ENCODE peak calls at places on chromosomes 6 and 20, in five cellular contexts. One of them, this sample, is unnamed.

GRCh38 chr6:131134220-131134831 is 941 bp upstream of the AKAP7 start:
- DNase-seq in neuronal stem cell: no peak
- DNase-seq in H1: no peak
- DNase-seq in trophoblast cell: no peak
- DNase-seq in mesenchymal stem cell: no peak
- DNase-seq in this sample: no peak

GRCh38 chr20:13464702-13465101 is 174.0 kb downstream of the TASP1 start:
- DNase-seq in neuronal stem cell: no peak
- DNase-seq in H1: no peak
- DNase-seq in trophoblast cell: no peak
- DNase-seq in mesenchymal stem cell: peak; percentile 73
- DNase-seq in this sample: no peak

GRCh38 chr6:92922216-92922806 is 497.0 kb downstream of the EPHA7 start:
- DNase-seq in neuronal stem cell: no peak
- DNase-seq in H1: no peak
- DNase-seq in trophoblast cell: peak; percentile 3
- DNase-seq in mesenchymal stem cell: no peak
- DNase-seq in this sample: no peak

GRCh38 chr20:37511605-37512275 is 9.3 kb upstream of the NNAT start:
- DNase-seq in neuronal stem cell: no peak
- DNase-seq in H1: no peak
- DNase-seq in trophoblast cell: no peak
- DNase-seq in mesenchymal stem cell: peak; percentile 29
- DNase-seq in this sample: no peak

GRCh38 chr6:56902551-56903464 is 52.1 kb upstream of the BEND6 start:
- DNase-seq in neuronal stem cell: peak; percentile 14
- DNase-seq in H1: no peak
- DNase-seq in trophoblast cell: no peak
- DNase-seq in mesenchymal stem cell: peak; percentile 46
- DNase-seq in this sample: no peak

GRCh38 chr6:137872071-137872470 is 5.0 kb downstream of the TNFAIP3 start:
- DNase-seq in neuronal stem cell: no peak
- DNase-seq in H1: no peak
- DNase-seq in trophoblast cell: no peak
- DNase-seq in mesenchymal stem cell: no peak
- DNase-seq in this sample: no peak

GRCh38 chr20:33909331-33909921 is 84.3 kb upstream of the RALY start:
- DNase-seq in neuronal stem cell: no peak
- DNase-seq in H1: no peak
- DNase-seq in trophoblast cell: peak; percentile 81
- DNase-seq in mesenchymal stem cell: peak; percentile 75
- DNase-seq in this sample: no peak

GRCh38 chr6:108699290-108700041 is 138.7 kb downstream of the FOXO3 start:
- DNase-seq in neuronal stem cell: no peak
- DNase-seq in H1: no peak
- DNase-seq in trophoblast cell: no peak
- DNase-seq in mesenchymal stem cell: no peak
- DNase-seq in this sample: no peak

GRCh38 chr6:2739335-2739734 is 11.4 kb downstream of the MYLK4 start:
- DNase-seq in neuronal stem cell: no peak
- DNase-seq in H1: no peak
- DNase-seq in trophoblast cell: no peak
- DNase-seq in mesenchymal stem cell: peak; percentile 94
- DNase-seq in this sample: no peak

GRCh38 chr20:48839083-48839482 is 11.3 kb upstream of the PREX1 start:
- DNase-seq in neuronal stem cell: no peak
- DNase-seq in H1: no peak
- DNase-seq in trophoblast cell: no peak
- DNase-seq in mesenchymal stem cell: no peak
- DNase-seq in this sample: no peak
- H2AFZ ChIP-seq in neuronal stem cell: no peak overlapping the region
- H2AFZ ChIP-seq in H1: no peak overlapping the region
- H2AFZ ChIP-seq in trophoblast cell: no peak overlapping the region
- H2AFZ ChIP-seq in mesenchymal stem cell: no peak overlapping the region
- H2AFZ ChIP-seq in this sample: no peak overlapping the region

DNA sequence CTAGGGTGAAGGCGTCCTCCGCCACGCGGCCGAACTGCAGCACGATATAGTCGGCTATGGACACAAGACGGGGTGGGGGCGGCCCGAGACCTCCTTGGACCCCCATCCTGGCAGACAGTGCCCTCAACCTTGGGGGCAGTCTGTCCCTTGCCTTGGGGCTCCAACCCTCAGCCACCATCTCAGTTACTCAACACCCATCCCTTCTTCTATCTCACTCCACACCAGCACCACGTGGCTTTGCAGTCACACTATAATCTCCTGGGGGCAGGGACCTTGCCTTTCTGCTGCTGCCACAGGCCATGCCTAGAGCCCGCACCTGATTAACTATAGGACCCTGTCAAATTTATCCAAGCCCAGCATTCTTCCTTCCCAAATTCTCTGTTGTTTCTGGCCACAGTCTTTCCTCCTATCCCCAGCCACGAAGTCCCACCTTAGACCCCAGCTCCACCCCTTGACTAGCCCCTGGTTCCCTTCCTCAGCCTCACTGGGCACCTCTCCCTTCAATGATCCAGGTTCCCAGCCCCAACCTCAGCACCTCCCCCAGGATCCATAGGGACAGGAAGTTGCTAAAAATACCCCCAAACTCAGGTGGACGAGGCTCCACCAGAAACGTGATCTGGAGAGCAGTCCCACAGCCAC is 1.6 kb upstream of the TEAD3 start:
- DNase-seq in neuronal stem cell: no peak
- DNase-seq in H1: no peak
- DNase-seq in trophoblast cell: no peak
- DNase-seq in mesenchymal stem cell: no peak
- DNase-seq in this sample: no peak
- H4K91ac ChIP-seq in neuronal stem cell: no peak overlapping the region
- H4K91ac ChIP-seq in H1: peak overlapping the region; percentile 49
- H4K91ac ChIP-seq in trophoblast cell: peak overlapping the region; percentile 97
- H4K91ac ChIP-seq in mesenchymal stem cell: peak overlapping the region; percentile 97
- H4K91ac ChIP-seq in this sample: no peak overlapping the region

DNA sequence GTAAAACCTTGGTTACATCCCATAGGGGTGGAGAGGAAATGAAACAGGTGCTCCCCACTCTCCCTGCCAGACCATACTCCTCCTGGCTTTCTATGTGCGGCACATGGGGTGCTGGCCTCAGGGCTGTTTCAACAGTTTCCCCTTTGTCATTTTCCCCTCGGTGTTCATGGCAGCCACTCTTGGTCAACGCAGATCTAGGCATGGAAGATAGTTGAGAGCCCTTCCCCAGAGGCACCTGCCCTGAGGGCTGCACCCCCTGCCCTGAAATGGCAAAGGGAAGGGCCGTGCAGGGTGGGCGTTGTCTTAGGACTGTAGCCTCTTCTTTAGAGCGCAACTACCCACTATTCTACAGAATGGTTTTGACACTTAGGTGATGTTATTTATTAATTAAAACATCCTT is 4.4 kb downstream of the CST1 start:
- DNase-seq in neuronal stem cell: no peak
- DNase-seq in H1: no peak
- DNase-seq in trophoblast cell: no peak
- DNase-seq in mesenchymal stem cell: no peak
- DNase-seq in this sample: no peak
- H2BK12ac ChIP-seq in neuronal stem cell: no peak overlapping the region
- H2BK12ac ChIP-seq in H1: no peak overlapping the region
- H2BK12ac ChIP-seq in trophoblast cell: no peak overlapping the region
- H2BK12ac ChIP-seq in mesenchymal stem cell: no peak overlapping the region
- H2BK12ac ChIP-seq in this sample: no peak overlapping the region

GRCh38 chr20:56817780-56818675 is 188.9 kb downstream of the TFAP2C start:
- DNase-seq in neuronal stem cell: no peak
- DNase-seq in H1: no peak
- DNase-seq in trophoblast cell: no peak
- DNase-seq in mesenchymal stem cell: no peak
- DNase-seq in this sample: no peak
- H2AFZ ChIP-seq in neuronal stem cell: no peak overlapping the region
- H2AFZ ChIP-seq in H1: no peak overlapping the region
- H2AFZ ChIP-seq in trophoblast cell: no peak overlapping the region
- H2AFZ ChIP-seq in mesenchymal stem cell: no peak overlapping the region
- H2AFZ ChIP-seq in this sample: no peak overlapping the region

DNA sequence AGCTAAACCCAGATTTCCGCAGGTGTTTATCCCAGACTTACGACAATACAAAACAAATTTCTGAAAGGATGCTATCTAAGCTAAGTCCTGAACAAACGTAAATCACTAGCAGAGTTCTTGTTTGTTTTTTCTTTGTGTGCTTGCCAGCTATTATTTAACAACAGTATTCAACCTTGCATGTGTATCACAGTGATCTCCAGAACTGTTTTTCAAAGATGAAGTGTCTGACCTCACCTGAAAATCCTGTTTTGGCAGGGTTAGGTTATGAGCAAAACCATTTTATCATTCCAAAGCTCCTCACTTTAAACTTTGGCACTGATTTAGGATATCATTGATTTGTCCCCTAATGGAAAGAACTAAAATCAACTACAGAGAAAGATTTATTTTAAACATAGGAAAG is 20.6 kb upstream of the BMP5 start:
- DNase-seq in neuronal stem cell: no peak
- DNase-seq in H1: no peak
- DNase-seq in trophoblast cell: no peak
- DNase-seq in mesenchymal stem cell: no peak
- DNase-seq in this sample: no peak
- H4K91ac ChIP-seq in neuronal stem cell: no peak overlapping the region
- H4K91ac ChIP-seq in H1: no peak overlapping the region
- H4K91ac ChIP-seq in trophoblast cell: no peak overlapping the region
- H4K91ac ChIP-seq in mesenchymal stem cell: no peak overlapping the region
- H4K91ac ChIP-seq in this sample: no peak overlapping the region

DNA sequence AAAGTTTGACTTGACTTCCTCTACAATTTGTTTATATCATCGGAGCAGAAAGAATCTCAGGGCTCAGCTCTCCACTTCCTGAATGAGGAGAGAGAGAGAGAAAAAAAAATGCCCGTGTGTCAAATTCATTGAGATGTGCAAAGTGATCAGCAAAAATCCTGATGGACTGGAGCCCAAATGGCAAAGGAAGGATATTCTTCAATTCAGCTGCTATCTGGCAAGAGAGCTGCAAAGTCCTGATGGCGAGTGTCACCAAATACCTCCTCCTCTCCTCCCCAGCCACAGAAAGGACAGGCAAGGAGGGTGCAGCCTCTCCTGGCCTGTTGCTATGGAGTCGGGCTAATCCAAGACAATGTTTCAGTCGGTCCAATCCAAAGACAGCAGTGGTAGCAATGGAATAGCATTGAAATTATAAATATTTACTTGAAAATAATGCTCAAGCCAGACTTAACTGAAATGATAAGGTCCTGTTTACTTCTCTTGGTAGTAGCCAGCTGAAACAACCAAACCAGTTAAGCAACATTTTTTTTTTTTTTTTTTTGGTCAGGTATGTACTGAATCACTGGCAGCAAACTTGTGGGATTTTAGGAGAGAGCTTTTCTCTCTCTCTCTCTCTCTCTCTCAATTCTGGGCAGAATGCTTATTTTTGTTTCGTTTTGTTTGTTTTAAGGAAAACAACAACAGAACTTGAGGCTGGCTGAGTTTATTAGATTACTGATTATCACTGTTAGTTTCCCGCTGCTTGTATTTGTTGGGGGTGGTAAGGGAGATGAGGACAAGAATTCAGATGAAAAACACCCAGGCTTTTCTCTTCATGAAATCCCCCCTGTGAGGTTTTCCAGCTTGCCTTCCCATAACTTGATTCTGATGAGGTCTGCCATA is 204.2 kb downstream of the BCAS1 start:
- DNase-seq in neuronal stem cell: peak; percentile 52
- DNase-seq in H1: no peak
- DNase-seq in trophoblast cell: peak; percentile 73
- DNase-seq in mesenchymal stem cell: peak; percentile 90
- DNase-seq in this sample: peak; percentile 62
- H2BK12ac ChIP-seq in neuronal stem cell: no peak overlapping the region
- H2BK12ac ChIP-seq in H1: peak overlapping the region; percentile 99
- H2BK12ac ChIP-seq in trophoblast cell: peak overlapping the region; percentile 46
- H2BK12ac ChIP-seq in mesenchymal stem cell: peak overlapping the region; percentile 34
- H2BK12ac ChIP-seq in this sample: peak overlapping the region; percentile 47

GRCh38 chr20:21936261-21936660 is 230.8 kb downstream of the PAX1 start:
- DNase-seq in neuronal stem cell: no peak
- DNase-seq in H1: no peak
- DNase-seq in trophoblast cell: no peak
- DNase-seq in mesenchymal stem cell: no peak
- DNase-seq in this sample: no peak
- H2AFZ ChIP-seq in neuronal stem cell: peak overlapping the region; percentile 29
- H2AFZ ChIP-seq in H1: no peak overlapping the region
- H2AFZ ChIP-seq in trophoblast cell: no peak overlapping the region
- H2AFZ ChIP-seq in mesenchymal stem cell: no peak overlapping the region
- H2AFZ ChIP-seq in this sample: no peak overlapping the region

GRCh38 chr6:116291701-116292396 is 12.1 kb upstream of the TSPYL1 start:
- DNase-seq in neuronal stem cell: no peak
- DNase-seq in H1: no peak
- DNase-seq in trophoblast cell: no peak
- DNase-seq in mesenchymal stem cell: no peak
- DNase-seq in this sample: no peak

GRCh38 chr6:116286773-116287358 is 7.1 kb upstream of the TSPYL1 start:
- DNase-seq in neuronal stem cell: no peak
- DNase-seq in H1: no peak
- DNase-seq in trophoblast cell: no peak
- DNase-seq in mesenchymal stem cell: no peak
- DNase-seq in this sample: no peak

GRCh38 chr6:116290799-116291198 is 11.1 kb upstream of the TSPYL1 start:
- DNase-seq in neuronal stem cell: no peak
- DNase-seq in H1: no peak
- DNase-seq in trophoblast cell: no peak
- DNase-seq in mesenchymal stem cell: no peak
- DNase-seq in this sample: no peak

GRCh38 chr6:116289876-116290275 is 10.1 kb upstream of the TSPYL1 start:
- DNase-seq in neuronal stem cell: no peak
- DNase-seq in H1: no peak
- DNase-seq in trophoblast cell: no peak
- DNase-seq in mesenchymal stem cell: no peak
- DNase-seq in this sample: no peak

GRCh38 chr6:116287668-116288282 is 8.0 kb upstream of the TSPYL1 start:
- DNase-seq in neuronal stem cell: peak; percentile 46
- DNase-seq in H1: no peak
- DNase-seq in trophoblast cell: no peak
- DNase-seq in mesenchymal stem cell: peak; percentile 70
- DNase-seq in this sample: no peak
- H4K91ac ChIP-seq in neuronal stem cell: no peak overlapping the region
- H4K91ac ChIP-seq in H1: no peak overlapping the region
- H4K91ac ChIP-seq in trophoblast cell: no peak overlapping the region
- H4K91ac ChIP-seq in mesenchymal stem cell: no peak overlapping the region
- H4K91ac ChIP-seq in this sample: no peak overlapping the region

DNA sequence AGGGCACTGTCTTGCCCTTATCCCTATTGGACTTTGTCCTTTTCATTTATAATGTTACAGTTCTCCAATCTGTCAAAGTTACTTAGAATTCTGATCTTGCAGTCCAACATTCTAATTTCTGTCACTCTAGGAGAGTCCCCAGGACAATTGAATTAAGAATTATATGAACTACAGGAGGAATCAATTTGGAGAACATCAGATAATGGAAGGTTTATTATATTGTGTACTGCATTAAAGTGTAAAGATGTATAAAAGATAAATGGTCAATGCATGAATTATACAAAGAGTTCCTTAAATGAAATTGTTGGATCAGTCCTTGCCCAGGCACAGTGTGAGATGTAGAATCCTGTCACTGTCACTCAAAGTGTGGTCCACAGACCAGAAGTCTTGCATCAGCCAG is 145.4 kb downstream of the BTBD3 start:
- DNase-seq in neuronal stem cell: no peak
- DNase-seq in H1: no peak
- DNase-seq in trophoblast cell: no peak
- DNase-seq in mesenchymal stem cell: no peak
- DNase-seq in this sample: no peak
- H2BK12ac ChIP-seq in neuronal stem cell: no peak overlapping the region
- H2BK12ac ChIP-seq in H1: no peak overlapping the region
- H2BK12ac ChIP-seq in trophoblast cell: no peak overlapping the region
- H2BK12ac ChIP-seq in mesenchymal stem cell: no peak overlapping the region
- H2BK12ac ChIP-seq in this sample: no peak overlapping the region

This sample was measured in H9.